ENCODE peak calls at places on chromosomes 12 and 14, in nine cellular contexts. Y, X, I, O, G, L, E, N and T are unnamed samples.

GRCh38 chr12:81128930-81129554 is 51.2 kb downstream of the ACSS3 start:
- DNase-seq in Y (peak; percentile 53), X (peak; percentile 49), I (no peak), O (peak; percentile 59), G (no peak), L (no peak), E (peak; percentile 7), N (no peak), T (no peak)

GRCh38 chr12:70049596-70050360 is 193.5 kb upstream of the CNOT2 start:
- DNase-seq in Y (peak; percentile 15), X (no peak), I (no peak), O (no peak), G (peak; percentile 3), L (no peak), E (no peak), N (no peak), T (no peak)

GRCh38 chr12:105910030-105910429 is 228.7 kb downstream of the NUAK1 start:
- DNase-seq in Y (no peak), X (peak; percentile 12), I (no peak), O (no peak), G (no peak), L (no peak), E (no peak), N (no peak), T (no peak)

GRCh38 chr14:88129306-88130056 is 124.5 kb downstream of the GPR65 start:
- DNase-seq in Y (peak; percentile 54), X (peak; percentile 39), I (peak; percentile 73), O (peak; percentile 7), G (no peak), L (no peak), E (no peak), N (peak; percentile 32), T (no peak)

GRCh38 chr14:96207686-96208085 is 3.0 kb downstream of the BDKRB2 start:
- DNase-seq in Y (no peak), X (no peak), I (no peak), O (no peak), G (no peak), L (no peak), E (no peak), N (no peak), T (no peak)

GRCh38 chr12:98498635-98499034 is 16.8 kb upstream of the TMPO start:
- DNase-seq in Y (no peak), X (no peak), I (no peak), O (no peak), G (no peak), L (no peak), E (no peak), N (no peak), T (no peak)

GRCh38 chr14:60722163-60722835 is 1.9 kb downstream of the SIX4 start:
- DNase-seq in Y (peak; percentile 56), X (peak; percentile 80), I (peak; percentile 37), O (peak; percentile 70), G (no peak), L (no peak), E (no peak), N (peak; percentile 31), T (peak; percentile 13)

GRCh38 chr14:89551955-89552354 is 134.9 kb upstream of the FOXN3 start:
- DNase-seq in Y (no peak), X (no peak), I (no peak), O (no peak), G (no peak), L (no peak), E (no peak), N (no peak), T (no peak)

GRCh38 chr12:76083246-76083735 is 1.2 kb downstream of the NAP1L1 start:
- DNase-seq in Y (no peak), X (no peak), I (no peak), O (no peak), G (no peak), L (no peak), E (no peak), N (no peak), T (peak; percentile 16)

GRCh38 chr12:118866346-118866745 is 115.0 kb upstream of the SRRM4 start:
- DNase-seq in Y (no peak), X (no peak), I (no peak), O (no peak), G (no peak), L (no peak), E (no peak), N (no peak), T (no peak)

GRCh38 chr12:508795-509194 is 49.1 kb downstream of the B4GALNT3 start:
- DNase-seq in Y (no peak), X (no peak), I (no peak), O (no peak), G (no peak), L (no peak), E (no peak), N (peak; percentile 48), T (peak; percentile 62)

GRCh38 chr12:112812598-112813406 is 21.3 kb downstream of the RPH3A start:
- DNase-seq in Y (no peak), X (no peak), I (no peak), O (no peak), G (no peak), L (no peak), E (no peak), N (no peak), T (no peak)